ENCODE peak calls at places on chromosomes 6 and 20, in ten cellular contexts. I is upper lobe of right lung; M is fibroblast of lung; E is naive thymus-derived CD4-positive, alpha-beta T cell; A is iPS DF 6.9; Q is transverse colon; G is heart left ventricle; K is thoracic aorta; Y is GM23248; B is K562. L is an unnamed sample. For H3K4me1, the result is how much of the 10 kb centered on the place peaks cover.

GRCh38 chr6:162211022-162211421 is 516.5 kb downstream of the PRKN start:
- DNase-seq in G (no peak), A (no peak), Y (no peak), M (no peak), B (no peak), Q (no peak), E (no peak), I (no peak), K (no peak), L (no peak)

GRCh38 chr6:31970604-31971271 is 1.2 kb downstream of the DXO start:
- DNase-seq in M (no peak), I (no peak), B (no peak), K (no peak), Q (peak), Y (peak), A (no peak), E (no peak), G (peak), L (no peak)

GRCh38 chr20:49228676-49229075 is 9.5 kb downstream of the DDX27 start:
- DNase-seq in A (no peak), I (no peak), Q (no peak), K (no peak), E (no peak), Y (no peak), G (no peak), M (no peak), B (no peak), L (no peak)

GRCh38 chr20:12698817-12699216 is 310.0 kb upstream of the SPTLC3 start:
- DNase-seq in Q (no peak), A (no peak), G (no peak), K (no peak), B (no peak), M (no peak), E (no peak), I (no peak), Y (no peak), L (no peak)

GRCh38 chr20:19975436-19975799 is 41.7 kb upstream of the NAA20 start:
- DNase-seq in G (no peak), I (peak), E (no peak), B (no peak), A (no peak), Y (peak), K (no peak), Q (no peak), M (peak), L (peak)

GRCh38 chr6:168035661-168036616 is 38.5 kb downstream of the KIF25 start:
- DNase-seq in E (no peak), B (peak), M (peak), I (no peak), G (peak), Q (peak), A (no peak), K (no peak), Y (peak), L (no peak)

GRCh38 chr6:125747589-125748533 is 1.6 kb upstream of the HEY2 start:
- DNase-seq in G (peak), Y (peak), K (no peak), I (peak), Q (peak), E (peak), A (no peak), M (no peak), B (peak), L (peak)

GRCh38 chr20:3042621-3043020 is 801 bp upstream of the GNRH2 start:
- DNase-seq in Y (no peak), K (no peak), G (peak), E (no peak), Q (no peak), M (no peak), I (peak), A (no peak), B (no peak), L (no peak)

DNA sequence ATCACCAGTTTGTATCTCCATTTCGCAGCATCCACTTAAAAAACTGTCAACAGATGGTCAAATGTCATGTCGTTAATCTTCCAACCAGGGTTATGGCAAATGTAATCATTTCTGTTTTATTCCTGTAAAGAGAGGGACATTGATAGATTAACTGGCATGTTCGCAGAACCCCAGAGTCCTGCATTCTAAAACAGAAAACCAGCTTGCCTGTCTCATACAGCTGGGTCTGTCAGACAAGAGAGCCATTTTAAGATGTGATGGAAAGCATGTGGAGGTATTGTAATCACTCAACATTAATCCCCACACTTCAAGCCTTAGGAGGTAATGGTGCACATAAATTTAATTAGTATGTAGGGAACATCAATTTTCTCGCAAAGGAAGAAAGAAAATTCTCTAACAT is 4.4 kb downstream of the SMLR1 start:
- DNase-seq in A (no peak), M (peak), Q (no peak), Y (no peak), I (no peak), K (no peak), G (no peak), B (no peak), E (no peak), L (no peak)
- H3K4me1 ChIP-seq in A (under half), M (under half), Q (under half), Y (under half), I (under half), K (under half), G (under half), B (under half), E (under half), L (under half)

GRCh38 chr6:131763749-131764148 is 44.1 kb upstream of the ENPP1 start:
- DNase-seq in G (no peak), A (no peak), K (no peak), Q (no peak), E (no peak), M (no peak), I (no peak), Y (no peak), B (no peak), L (no peak)

GRCh38 chr6:131765853-131766135 is 42.0 kb upstream of the ENPP1 start:
- DNase-seq in Y (peak), B (no peak), I (no peak), A (no peak), K (no peak), G (no peak), Q (no peak), M (no peak), E (no peak), L (no peak)

GRCh38 chr6:131764350-131764749 is 43.5 kb upstream of the ENPP1 start:
- DNase-seq in E (no peak), M (no peak), G (no peak), I (no peak), B (no peak), A (no peak), Q (no peak), K (no peak), Y (peak), L (no peak)

GRCh38 chr6:131766631-131767030 is 41.2 kb upstream of the ENPP1 start:
- DNase-seq in B (no peak), K (no peak), G (no peak), E (no peak), A (no peak), Q (no peak), M (no peak), I (no peak), Y (no peak), L (no peak)

GRCh38 chr6:131765081-131765852 is 42.6 kb upstream of the ENPP1 start:
- DNase-seq in E (no peak), Q (no peak), A (no peak), M (peak), B (no peak), Y (peak), I (no peak), G (no peak), K (no peak), L (no peak)
- H3K4me1 ChIP-seq in E (under half), Q (under half), A (under half), M (under half), B (under half), Y (half or more), I (under half), G (under half), K (under half), L (under half)

DNA sequence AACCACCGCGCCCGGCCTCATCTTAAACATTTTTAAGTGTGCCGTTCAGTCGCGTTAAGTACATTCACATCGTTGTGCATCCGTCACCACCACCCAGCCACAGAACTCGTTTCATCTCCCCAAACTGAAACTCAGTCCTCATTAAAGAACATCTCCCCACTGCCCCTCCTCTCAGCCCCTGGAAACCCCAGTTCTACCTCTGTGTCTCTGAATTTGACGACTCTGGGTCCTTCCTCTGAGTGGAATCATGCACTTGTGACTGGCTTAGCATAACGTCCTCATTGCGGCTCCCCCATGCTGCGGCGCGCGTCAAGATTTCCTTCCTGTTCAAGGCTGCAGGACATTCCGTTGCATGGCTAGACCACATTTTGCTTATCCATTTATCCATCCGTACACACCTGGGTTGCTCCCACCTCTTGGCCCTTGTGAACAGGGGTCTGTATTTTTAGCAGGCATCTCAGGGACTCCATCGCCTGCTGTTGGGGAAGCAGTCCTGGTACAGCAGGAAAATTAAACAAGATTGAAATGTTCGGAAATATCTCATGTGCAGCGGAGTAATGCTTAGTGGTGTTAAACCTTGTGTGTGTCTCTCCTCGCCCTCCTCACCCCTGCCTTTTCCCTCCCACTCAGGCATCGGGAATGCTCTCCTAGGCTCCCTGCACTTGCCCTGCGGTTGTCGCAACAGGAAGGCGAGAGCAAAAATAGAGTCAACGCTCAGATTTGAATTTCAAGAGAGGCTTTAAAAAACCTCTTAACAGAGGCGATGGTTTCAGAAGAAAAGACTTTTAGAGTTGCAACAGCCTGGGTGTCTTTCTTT is 127.9 kb downstream of the PXDC1 start:
- DNase-seq in I (no peak), A (no peak), M (no peak), B (no peak), Y (no peak), Q (no peak), G (no peak), E (peak), K (no peak), L (peak)
- H3K4me1 ChIP-seq in I (under half), A (under half), M (under half), B (under half), Y (under half), Q (under half), G (under half), E (under half), K (under half), L (under half)

DNA sequence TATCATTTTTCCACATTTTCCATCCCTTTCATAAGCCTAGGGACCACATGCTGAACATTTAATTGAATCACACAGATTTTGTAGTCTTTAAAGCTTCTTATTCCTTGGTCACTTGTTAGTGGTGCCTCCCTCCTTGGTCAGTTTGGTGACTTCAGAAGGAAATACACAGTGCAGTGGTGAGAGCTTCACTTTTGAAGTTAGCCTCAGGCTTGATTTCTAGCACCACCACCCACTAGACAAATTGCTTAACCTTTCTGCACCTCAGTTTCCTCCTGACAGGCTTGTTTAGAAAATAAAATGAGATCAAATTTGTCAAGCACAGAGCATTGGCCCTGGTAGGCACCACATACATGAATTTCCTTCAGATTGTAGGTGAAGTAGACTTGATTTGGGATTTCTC is 91.7 kb downstream of the FOXO3 start:
- DNase-seq in Y (peak), I (no peak), E (no peak), Q (no peak), K (no peak), A (no peak), G (no peak), B (no peak), M (no peak), L (no peak)
- H3K4me1 ChIP-seq in Y (half or more), I (half or more), E (under half), Q (half or more), K (half or more), A (under half), G (under half), B (under half), M (half or more), L (under half)

GRCh38 chr20:1327241-1327653 is 1.7 kb downstream of the SDCBP2 start:
- DNase-seq in B (no peak), A (no peak), Q (peak), M (peak), Y (peak), I (peak), G (peak), K (no peak), E (no peak), L (no peak)
- H3K4me1 ChIP-seq in B (under half), A (under half), Q (under half), M (under half), Y (half or more), I (half or more), G (under half), K (under half), E (under half), L (under half)

DNA sequence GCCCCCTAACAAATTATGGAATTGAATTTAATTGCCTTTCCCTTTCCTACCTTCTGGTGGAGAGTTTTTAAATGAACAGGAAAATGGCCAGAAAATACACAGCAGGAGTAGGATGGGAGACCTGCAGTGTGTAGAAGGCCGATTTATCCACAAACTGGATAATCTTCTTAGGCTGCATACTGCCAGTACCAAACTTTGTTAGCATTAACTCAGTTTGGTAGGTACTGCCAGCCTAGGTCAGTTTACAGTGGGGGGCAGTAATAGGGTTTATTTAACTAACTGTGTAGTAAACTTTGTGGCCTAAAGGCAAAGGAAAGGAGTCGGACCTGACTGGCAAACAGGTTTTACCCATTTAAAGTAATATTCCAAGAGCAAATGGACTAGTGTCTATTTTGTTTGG is 4.6 kb downstream of the NCOA3 start:
- DNase-seq in A (no peak), M (no peak), K (no peak), Q (no peak), E (no peak), Y (no peak), G (no peak), I (no peak), B (no peak), L (no peak)
- H3K4me1 ChIP-seq in A (under half), M (under half), K (under half), Q (under half), E (under half), Y (under half), G (under half), I (under half), B (under half), L (under half)

DNA sequence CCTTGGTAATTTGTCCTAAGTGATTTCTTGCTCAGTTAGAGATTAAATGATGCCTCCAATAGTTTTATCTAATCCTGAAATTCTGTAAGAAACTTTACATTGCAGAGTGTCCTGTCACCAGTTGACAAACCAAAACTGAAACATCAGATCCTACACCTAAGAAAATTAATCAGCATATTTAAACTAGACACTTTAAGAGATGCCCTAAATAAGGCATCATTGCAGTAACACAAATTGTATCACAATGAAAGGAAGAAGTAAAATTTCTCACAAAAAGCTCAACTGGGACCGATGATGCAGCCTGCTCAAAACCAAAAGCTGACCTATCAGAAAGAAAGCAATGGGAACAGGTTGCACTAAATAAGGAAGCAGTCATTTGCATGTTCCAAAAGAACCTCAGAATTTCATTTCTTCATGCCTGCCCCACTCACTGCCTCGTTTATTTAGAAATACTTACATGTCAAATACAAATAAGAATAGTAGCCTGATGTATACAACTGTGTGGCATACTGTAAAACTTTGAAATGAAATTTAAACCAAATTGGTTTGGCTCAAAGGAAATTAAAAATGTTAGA is 12.1 kb downstream of the HIVEP2 start:
- DNase-seq in E (no peak), Y (no peak), I (no peak), G (no peak), Q (no peak), B (no peak), K (no peak), M (no peak), A (no peak), L (no peak)
- H3K4me1 ChIP-seq in E (half or more), Y (half or more), I (under half), G (under half), Q (under half), B (under half), K (under half), M (under half), A (under half), L (under half)

GRCh38 chr20:50303573-50304500 is 113.2 kb downstream of the CEBPB start:
- DNase-seq in B (peak), Q (peak), E (no peak), I (peak), K (no peak), A (no peak), M (peak), G (peak), Y (peak), L (no peak)
- H3K4me1 ChIP-seq in B (under half), Q (under half), E (under half), I (half or more), K (under half), A (under half), M (under half), G (under half), Y (half or more), L (under half)

L was measured in H1.